ENCODE peak calls at places on chromosome 1, in seven cellular contexts. One of them, this sample, is unnamed.

GRCh38 chr1:89826594-89826993 is 5.8 kb downstream of the LRRC8D start:
- DNase-seq in CD8-positive, alpha-beta memory T cell: no peak
- DNase-seq in T-helper 2 cell: no peak
- DNase-seq in AG09309: no peak
- DNase-seq in nucleus accumbens: no peak
- DNase-seq in EH: no peak
- DNase-seq in cardiac septum: no peak
- DNase-seq in this sample: no peak

GRCh38 chr1:52633291-52633754 is 355 bp downstream of the SHISAL2A start:
- DNase-seq in CD8-positive, alpha-beta memory T cell: peak
- DNase-seq in T-helper 2 cell: peak
- DNase-seq in AG09309: no peak
- DNase-seq in nucleus accumbens: no peak
- DNase-seq in EH: peak
- DNase-seq in cardiac septum: no peak
- DNase-seq in this sample: no peak

GRCh38 chr1:210446479-210446878 is 117.8 kb downstream of the HHAT start:
- DNase-seq in CD8-positive, alpha-beta memory T cell: peak
- DNase-seq in T-helper 2 cell: peak
- DNase-seq in AG09309: no peak
- DNase-seq in nucleus accumbens: peak
- DNase-seq in EH: peak
- DNase-seq in cardiac septum: no peak
- DNase-seq in this sample: no peak

GRCh38 chr1:119805247-119805646 is 6.0 kb downstream of the REG4 start:
- DNase-seq in CD8-positive, alpha-beta memory T cell: no peak
- DNase-seq in T-helper 2 cell: no peak
- DNase-seq in AG09309: no peak
- DNase-seq in nucleus accumbens: no peak
- DNase-seq in EH: no peak
- DNase-seq in cardiac septum: no peak
- DNase-seq in this sample: no peak

GRCh38 chr1:226444901-226445300 is 37.0 kb upstream of the PARP1 start:
- DNase-seq in CD8-positive, alpha-beta memory T cell: peak
- DNase-seq in T-helper 2 cell: peak
- DNase-seq in AG09309: no peak
- DNase-seq in nucleus accumbens: no peak
- DNase-seq in EH: no peak
- DNase-seq in cardiac septum: no peak
- DNase-seq in this sample: no peak

GRCh38 chr1:20871419-20871818 is 84.3 kb upstream of the HP1BP3 start:
- DNase-seq in CD8-positive, alpha-beta memory T cell: no peak
- DNase-seq in T-helper 2 cell: no peak
- DNase-seq in AG09309: no peak
- DNase-seq in nucleus accumbens: no peak
- DNase-seq in EH: no peak
- DNase-seq in cardiac septum: no peak
- DNase-seq in this sample: no peak

GRCh38 chr1:27868932-27869718 is 3.2 kb upstream of the THEMIS2 start:
- DNase-seq in CD8-positive, alpha-beta memory T cell: peak
- DNase-seq in T-helper 2 cell: peak
- DNase-seq in AG09309: no peak
- DNase-seq in nucleus accumbens: no peak
- DNase-seq in EH: no peak
- DNase-seq in cardiac septum: no peak
- DNase-seq in this sample: no peak

GRCh38 chr1:26700711-26701110 is 4.9 kb downstream of the ARID1A start:
- DNase-seq in CD8-positive, alpha-beta memory T cell: no peak
- DNase-seq in T-helper 2 cell: peak
- DNase-seq in AG09309: no peak
- DNase-seq in nucleus accumbens: no peak
- DNase-seq in EH: peak
- DNase-seq in cardiac septum: no peak
- DNase-seq in this sample: no peak

GRCh38 chr1:165525708-165526107 is 18.1 kb upstream of the LRRC52 start:
- DNase-seq in CD8-positive, alpha-beta memory T cell: no peak
- DNase-seq in T-helper 2 cell: no peak
- DNase-seq in AG09309: no peak
- DNase-seq in nucleus accumbens: no peak
- DNase-seq in EH: no peak
- DNase-seq in cardiac septum: no peak
- DNase-seq in this sample: no peak